ENCODE peak calls at places on chromosomes 13 and 19, in nine cellular contexts. One of them, this sample, is unnamed.

GRCh38 chr19:50272263-50272897 is 56.8 kb downstream of the KCNC3 start:
- DNase-seq in stimulated activated CD8-positive, alpha-beta memory T cell treated with anti-CD3 and anti-CD28 coated beads, Interleukin-15, amount 100 ng/mL, for 24 hours: no peak
- DNase-seq in GM03348: no peak
- DNase-seq in transverse colon: no peak
- DNase-seq in activated CD4-positive, alpha-beta T cell treated with anti-CD3 and anti-CD28 coated beads for 24 hours: no peak
- DNase-seq in left cardiac atrium: no peak
- DNase-seq in activated naive CD8-positive, alpha-beta T cell treated with anti-CD3 and anti-CD28 coated beads, Interleukin-2, amount 50 U/mL, for 24 hours: no peak
- DNase-seq in heart right ventricle: no peak
- DNase-seq in NCI-H1436: no peak
- DNase-seq in this sample: no peak

GRCh38 chr19:45025264-45025663 is 13.6 kb upstream of the CLASRP start:
- DNase-seq in stimulated activated CD8-positive, alpha-beta memory T cell treated with anti-CD3 and anti-CD28 coated beads, Interleukin-15, amount 100 ng/mL, for 24 hours: no peak
- DNase-seq in NCI-H1436: no peak
- DNase-seq in activated CD4-positive, alpha-beta T cell treated with anti-CD3 and anti-CD28 coated beads for 24 hours: no peak
- DNase-seq in left cardiac atrium: no peak
- DNase-seq in heart right ventricle: no peak
- DNase-seq in transverse colon: no peak
- DNase-seq in activated naive CD8-positive, alpha-beta T cell treated with anti-CD3 and anti-CD28 coated beads, Interleukin-2, amount 50 U/mL, for 24 hours: no peak
- DNase-seq in GM03348: no peak
- DNase-seq in this sample: no peak

GRCh38 chr13:51590966-51591627 is 6.8 kb downstream of the WDFY2 start:
- DNase-seq in activated CD4-positive, alpha-beta T cell treated with anti-CD3 and anti-CD28 coated beads for 24 hours: no peak
- DNase-seq in NCI-H1436: no peak
- DNase-seq in GM03348: peak
- DNase-seq in heart right ventricle: peak
- DNase-seq in stimulated activated CD8-positive, alpha-beta memory T cell treated with anti-CD3 and anti-CD28 coated beads, Interleukin-15, amount 100 ng/mL, for 24 hours: no peak
- DNase-seq in activated naive CD8-positive, alpha-beta T cell treated with anti-CD3 and anti-CD28 coated beads, Interleukin-2, amount 50 U/mL, for 24 hours: no peak
- DNase-seq in transverse colon: no peak
- DNase-seq in left cardiac atrium: peak
- DNase-seq in this sample: no peak

GRCh38 chr13:33119886-33120543 is 103.8 kb downstream of the KL start:
- DNase-seq in activated naive CD8-positive, alpha-beta T cell treated with anti-CD3 and anti-CD28 coated beads, Interleukin-2, amount 50 U/mL, for 24 hours: no peak
- DNase-seq in activated CD4-positive, alpha-beta T cell treated with anti-CD3 and anti-CD28 coated beads for 24 hours: no peak
- DNase-seq in left cardiac atrium: no peak
- DNase-seq in GM03348: no peak
- DNase-seq in NCI-H1436: no peak
- DNase-seq in heart right ventricle: no peak
- DNase-seq in stimulated activated CD8-positive, alpha-beta memory T cell treated with anti-CD3 and anti-CD28 coated beads, Interleukin-15, amount 100 ng/mL, for 24 hours: no peak
- DNase-seq in transverse colon: no peak
- DNase-seq in this sample: no peak

GRCh38 chr19:17579523-17580244 is 24.2 kb downstream of the COLGALT1 start:
- DNase-seq in stimulated activated CD8-positive, alpha-beta memory T cell treated with anti-CD3 and anti-CD28 coated beads, Interleukin-15, amount 100 ng/mL, for 24 hours: no peak
- DNase-seq in NCI-H1436: peak
- DNase-seq in GM03348: peak
- DNase-seq in transverse colon: peak
- DNase-seq in activated CD4-positive, alpha-beta T cell treated with anti-CD3 and anti-CD28 coated beads for 24 hours: no peak
- DNase-seq in heart right ventricle: peak
- DNase-seq in left cardiac atrium: peak
- DNase-seq in activated naive CD8-positive, alpha-beta T cell treated with anti-CD3 and anti-CD28 coated beads, Interleukin-2, amount 50 U/mL, for 24 hours: peak
- DNase-seq in this sample: no peak

GRCh38 chr13:88085036-88085435 is 413.9 kb downstream of the SLITRK5 start:
- DNase-seq in heart right ventricle: no peak
- DNase-seq in NCI-H1436: no peak
- DNase-seq in transverse colon: no peak
- DNase-seq in stimulated activated CD8-positive, alpha-beta memory T cell treated with anti-CD3 and anti-CD28 coated beads, Interleukin-15, amount 100 ng/mL, for 24 hours: no peak
- DNase-seq in left cardiac atrium: no peak
- DNase-seq in activated CD4-positive, alpha-beta T cell treated with anti-CD3 and anti-CD28 coated beads for 24 hours: no peak
- DNase-seq in activated naive CD8-positive, alpha-beta T cell treated with anti-CD3 and anti-CD28 coated beads, Interleukin-2, amount 50 U/mL, for 24 hours: no peak
- DNase-seq in GM03348: no peak
- DNase-seq in this sample: no peak

GRCh38 chr13:37194428-37194861 is 89.0 kb upstream of the CSNK1A1L start:
- DNase-seq in activated naive CD8-positive, alpha-beta T cell treated with anti-CD3 and anti-CD28 coated beads, Interleukin-2, amount 50 U/mL, for 24 hours: no peak
- DNase-seq in NCI-H1436: no peak
- DNase-seq in transverse colon: no peak
- DNase-seq in stimulated activated CD8-positive, alpha-beta memory T cell treated with anti-CD3 and anti-CD28 coated beads, Interleukin-15, amount 100 ng/mL, for 24 hours: no peak
- DNase-seq in left cardiac atrium: no peak
- DNase-seq in activated CD4-positive, alpha-beta T cell treated with anti-CD3 and anti-CD28 coated beads for 24 hours: no peak
- DNase-seq in GM03348: peak
- DNase-seq in heart right ventricle: no peak
- DNase-seq in this sample: no peak

GRCh38 chr19:49915271-49915670 is 13.7 kb upstream of the ATF5 start:
- DNase-seq in activated CD4-positive, alpha-beta T cell treated with anti-CD3 and anti-CD28 coated beads for 24 hours: no peak
- DNase-seq in NCI-H1436: no peak
- DNase-seq in heart right ventricle: no peak
- DNase-seq in GM03348: no peak
- DNase-seq in activated naive CD8-positive, alpha-beta T cell treated with anti-CD3 and anti-CD28 coated beads, Interleukin-2, amount 50 U/mL, for 24 hours: no peak
- DNase-seq in left cardiac atrium: no peak
- DNase-seq in stimulated activated CD8-positive, alpha-beta memory T cell treated with anti-CD3 and anti-CD28 coated beads, Interleukin-15, amount 100 ng/mL, for 24 hours: no peak
- DNase-seq in transverse colon: no peak
- DNase-seq in this sample: no peak

GRCh38 chr19:55336101-55336500 is 3.6 kb upstream of the KMT5C start:
- DNase-seq in transverse colon: no peak
- DNase-seq in activated CD4-positive, alpha-beta T cell treated with anti-CD3 and anti-CD28 coated beads for 24 hours: no peak
- DNase-seq in heart right ventricle: no peak
- DNase-seq in GM03348: peak
- DNase-seq in activated naive CD8-positive, alpha-beta T cell treated with anti-CD3 and anti-CD28 coated beads, Interleukin-2, amount 50 U/mL, for 24 hours: no peak
- DNase-seq in stimulated activated CD8-positive, alpha-beta memory T cell treated with anti-CD3 and anti-CD28 coated beads, Interleukin-15, amount 100 ng/mL, for 24 hours: no peak
- DNase-seq in NCI-H1436: no peak
- DNase-seq in left cardiac atrium: no peak
- DNase-seq in this sample: no peak

GRCh38 chr19:48348039-48348438 is 15.7 kb downstream of the TMEM143 start:
- DNase-seq in stimulated activated CD8-positive, alpha-beta memory T cell treated with anti-CD3 and anti-CD28 coated beads, Interleukin-15, amount 100 ng/mL, for 24 hours: no peak
- DNase-seq in activated CD4-positive, alpha-beta T cell treated with anti-CD3 and anti-CD28 coated beads for 24 hours: no peak
- DNase-seq in transverse colon: no peak
- DNase-seq in heart right ventricle: peak
- DNase-seq in activated naive CD8-positive, alpha-beta T cell treated with anti-CD3 and anti-CD28 coated beads, Interleukin-2, amount 50 U/mL, for 24 hours: no peak
- DNase-seq in left cardiac atrium: no peak
- DNase-seq in GM03348: no peak
- DNase-seq in NCI-H1436: no peak
- DNase-seq in this sample: no peak

GRCh38 chr13:41465215-41465907 is 8.0 kb downstream of the RGCC start:
- DNase-seq in left cardiac atrium: peak
- DNase-seq in activated CD4-positive, alpha-beta T cell treated with anti-CD3 and anti-CD28 coated beads for 24 hours: peak
- DNase-seq in NCI-H1436: no peak
- DNase-seq in transverse colon: peak
- DNase-seq in GM03348: peak
- DNase-seq in stimulated activated CD8-positive, alpha-beta memory T cell treated with anti-CD3 and anti-CD28 coated beads, Interleukin-15, amount 100 ng/mL, for 24 hours: peak
- DNase-seq in heart right ventricle: peak
- DNase-seq in activated naive CD8-positive, alpha-beta T cell treated with anti-CD3 and anti-CD28 coated beads, Interleukin-2, amount 50 U/mL, for 24 hours: peak
- DNase-seq in this sample: no peak

GRCh38 chr13:43428545-43429287 is 358.1 kb downstream of the ENOX1 start:
- DNase-seq in heart right ventricle: no peak
- DNase-seq in GM03348: no peak
- DNase-seq in transverse colon: no peak
- DNase-seq in activated CD4-positive, alpha-beta T cell treated with anti-CD3 and anti-CD28 coated beads for 24 hours: no peak
- DNase-seq in activated naive CD8-positive, alpha-beta T cell treated with anti-CD3 and anti-CD28 coated beads, Interleukin-2, amount 50 U/mL, for 24 hours: no peak
- DNase-seq in left cardiac atrium: no peak
- DNase-seq in NCI-H1436: no peak
- DNase-seq in stimulated activated CD8-positive, alpha-beta memory T cell treated with anti-CD3 and anti-CD28 coated beads, Interleukin-15, amount 100 ng/mL, for 24 hours: no peak
- DNase-seq in this sample: no peak

This sample was measured in type B pancreatic cell.